ENCODE peak calls at places on chromosomes 16 and 17, in six cellular contexts. M, A, H, I, J and G are unnamed samples.

GRCh38 chr17:879546-879945 is 97.4 kb downstream of the MRM3 start:
- DNase-seq in M (peak; percentile 81), J (peak; percentile 32), A (peak; percentile 77), I (peak; percentile 78), H (peak; percentile 89), G (peak; percentile 55)

GRCh38 chr16:70574595-70575271 is 51.1 kb downstream of the SF3B3 start:
- DNase-seq in A (no peak), M (no peak), H (no peak), I (no peak), J (no peak), G (no peak)

GRCh38 chr17:43573579-43574321 is 27.6 kb upstream of the ETV4 start:
- DNase-seq in M (no peak), J (no peak), I (no peak), H (no peak), A (no peak), G (no peak)

GRCh38 chr17:66098040-66098439 is 93.9 kb downstream of the CEP112 start:
- DNase-seq in M (no peak), I (no peak), A (no peak), H (no peak), J (no peak), G (no peak)

GRCh38 chr17:77909236-77909635 is 49.3 kb upstream of the TNRC6C start:
- DNase-seq in I (peak; percentile 27), M (no peak), H (no peak), J (no peak), A (no peak), G (no peak)

GRCh38 chr16:48531011-48531962 is 78.7 kb downstream of the N4BP1 start:
- DNase-seq in M (no peak), A (no peak), I (no peak), H (no peak), J (no peak), G (no peak)

GRCh38 chr16:70588565-70588964 is 57.8 kb upstream of the IL34 start:
- DNase-seq in J (no peak), A (no peak), H (no peak), I (no peak), M (peak; percentile 26), G (no peak)

GRCh38 chr17:44155488-44155887 is 13.8 kb downstream of the HROB start:
- DNase-seq in I (no peak), J (no peak), M (no peak), A (no peak), H (no peak), G (no peak)

GRCh38 chr17:42744283-42744805 is 496 bp downstream of the EZH1 start:
- DNase-seq in H (peak; percentile 81), J (no peak), M (peak; percentile 36), A (peak; percentile 56), I (no peak), G (peak; percentile 45)

GRCh38 chr16:19348578-19349315 is 63.2 kb downstream of the CLEC19A start:
- DNase-seq in M (no peak), J (no peak), I (no peak), H (no peak), A (no peak), G (no peak)

GRCh38 chr16:405548-406506 is 4.1 kb downstream of the DECR2 start:
- DNase-seq in J (no peak), M (no peak), A (no peak), H (no peak), I (no peak), G (no peak)

GRCh38 chr17:6000426-6000825 is 69.8 kb upstream of the WSCD1 start:
- DNase-seq in I (no peak), M (no peak), A (no peak), H (no peak), J (no peak), G (no peak)

GRCh38 chr17:58710948-58711552 is 18.6 kb downstream of the RAD51C start:
- DNase-seq in I (peak; percentile 48), J (peak; percentile 54), M (peak; percentile 74), A (no peak), H (no peak), G (no peak)

GRCh38 chr16:21260870-21261791 is 17.0 kb downstream of the CRYM start:
- DNase-seq in A (no peak), M (peak; percentile 92), J (no peak), I (no peak), H (peak; percentile 9), G (no peak)

GRCh38 chr17:44552361-44552760 is 4.9 kb upstream of the FZD2 start:
- DNase-seq in J (no peak), M (no peak), H (no peak), A (no peak), I (no peak), G (no peak)

GRCh38 chr16:68771922-68772681 is 35.0 kb downstream of the CDH1 start:
- DNase-seq in A (no peak), I (no peak), M (no peak), H (no peak), J (no peak), G (no peak)

GRCh38 chr17:7465481-7466275 is 13.8 kb downstream of the ZBTB4 start:
- DNase-seq in J (no peak), H (no peak), A (no peak), I (no peak), M (no peak), G (no peak)

GRCh38 chr16:1533443-1533951 is at the start of gene TMEM204:
- DNase-seq in M (peak; percentile 54), H (no peak), A (peak; percentile 69), J (no peak), I (peak; percentile 72), G (peak; percentile 60)

GRCh38 chr17:57090560-57091185 is 5.6 kb downstream of the AKAP1 start:
- DNase-seq in A (no peak), M (no peak), H (no peak), J (no peak), I (no peak), G (no peak)

GRCh38 chr16:75424096-75424762 is 9.1 kb downstream of the CFDP1 start:
- DNase-seq in I (no peak), J (no peak), A (no peak), M (no peak), H (no peak), G (no peak)

GRCh38 chr16:83901101-83901500 is 2.2 kb downstream of the MLYCD start:
- DNase-seq in A (no peak), M (no peak), I (no peak), J (no peak), H (no peak), G (no peak)